ENCODE peak calls at places on chromosomes 3 and 15, in six cellular contexts. J, S, V, X, A and R are unnamed samples.

GRCh38 chr3:38022301-38022700 is 7.1 kb downstream of the PLCD1 start:
- DNase-seq in J (no peak), X (no peak), S (no peak), V (no peak), A (peak), R (no peak)

GRCh38 chr15:94335616-94336015 is 104.3 kb downstream of the MCTP2 start:
- DNase-seq in J (no peak), X (no peak), A (no peak), V (no peak), S (no peak), R (peak)

GRCh38 chr3:98741121-98741716 is 21.9 kb upstream of the ST3GAL6 start:
- DNase-seq in S (peak), J (no peak), X (peak), V (peak), A (no peak), R (peak)

GRCh38 chr3:46909535-46910161 is 32.1 kb downstream of the PTH1R start:
- DNase-seq in A (peak), V (peak), S (peak), X (peak), J (peak), R (peak)

GRCh38 chr15:101276501-101277037 is 716 bp downstream of the SELENOS start:
- DNase-seq in J (no peak), A (no peak), V (peak), S (no peak), X (peak), R (peak)

GRCh38 chr3:194003128-194004057 is 132.6 kb upstream of the HES1 start:
- DNase-seq in S (peak), J (peak), X (peak), A (peak), V (peak), R (peak)

GRCh38 chr3:152825566-152825965 is 9.4 kb upstream of the P2RY1 start:
- DNase-seq in S (no peak), A (no peak), J (no peak), X (no peak), V (no peak), R (no peak)

GRCh38 chr15:88440021-88440420 is 27.2 kb downstream of the MRPL46 start:
- DNase-seq in A (no peak), V (peak), X (peak), S (no peak), J (no peak), R (peak)

GRCh38 chr3:7787871-7788828 is 713.5 kb upstream of the LMCD1 start:
- DNase-seq in X (no peak), A (no peak), J (no peak), S (no peak), V (peak), R (no peak)

GRCh38 chr3:15291589-15292541 is 40.5 kb downstream of the SH3BP5 start:
- DNase-seq in V (no peak), J (no peak), S (no peak), A (no peak), X (peak), R (no peak)

DNA sequence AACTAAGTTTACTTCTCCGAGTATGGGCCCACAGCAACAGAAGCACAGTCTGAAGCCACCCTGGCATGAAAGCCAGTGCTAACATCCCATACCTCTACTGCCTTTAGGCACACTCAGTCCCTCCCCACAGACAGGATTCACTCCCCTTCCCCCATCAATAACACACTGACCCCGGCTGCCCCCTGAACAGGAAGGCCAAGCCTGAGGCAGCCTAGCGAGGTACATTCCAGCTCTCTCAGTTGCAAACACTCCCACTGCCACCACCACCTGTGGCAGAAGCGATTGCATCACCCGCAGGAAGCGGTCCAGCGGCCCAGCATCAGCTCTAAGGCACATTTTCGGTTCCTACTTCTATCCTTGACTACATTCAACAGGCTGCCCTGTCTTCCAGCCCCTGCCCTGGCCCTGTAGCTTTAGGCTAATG is 7.0 kb upstream of the BMF start:
- DNase-seq in S (peak), V (peak), X (no peak), A (peak), J (no peak), R (no peak)
- H2AK5ac ChIP-seq in S (no peak), V (no peak), X (no peak), A (no peak), J (peak), R (no peak)

GRCh38 chr15:66906660-66907059 is 158.7 kb upstream of the SMAD3 start:
- DNase-seq in A (peak), J (no peak), S (no peak), X (no peak), V (no peak), R (no peak)
- H2AK5ac ChIP-seq in A (no peak), J (no peak), S (no peak), X (no peak), V (no peak), R (no peak)

DNA sequence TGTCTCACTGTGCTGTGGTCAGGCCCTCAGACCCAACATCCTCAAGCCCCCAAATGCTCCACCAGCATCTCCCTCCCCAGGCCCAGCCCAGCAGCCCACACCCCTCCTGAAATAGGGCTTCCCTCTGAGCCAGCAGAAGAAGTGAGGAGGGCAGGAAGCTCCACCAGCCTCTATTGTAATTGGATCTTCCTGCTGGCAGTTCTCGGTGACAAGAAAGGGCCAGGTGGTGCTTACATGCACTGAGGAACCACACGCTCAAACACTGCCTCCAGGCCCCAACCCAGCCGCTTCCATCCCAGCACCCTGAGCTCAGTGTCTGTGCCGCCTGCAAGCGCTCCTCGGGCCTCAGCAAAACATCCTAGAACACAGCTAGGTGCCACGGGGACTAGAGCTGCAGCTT is 96.7 kb downstream of the ATP10A start:
- DNase-seq in S (no peak), V (no peak), J (no peak), A (no peak), X (no peak), R (no peak)
- H2AK5ac ChIP-seq in S (no peak), V (no peak), J (no peak), A (no peak), X (no peak), R (no peak)

DNA sequence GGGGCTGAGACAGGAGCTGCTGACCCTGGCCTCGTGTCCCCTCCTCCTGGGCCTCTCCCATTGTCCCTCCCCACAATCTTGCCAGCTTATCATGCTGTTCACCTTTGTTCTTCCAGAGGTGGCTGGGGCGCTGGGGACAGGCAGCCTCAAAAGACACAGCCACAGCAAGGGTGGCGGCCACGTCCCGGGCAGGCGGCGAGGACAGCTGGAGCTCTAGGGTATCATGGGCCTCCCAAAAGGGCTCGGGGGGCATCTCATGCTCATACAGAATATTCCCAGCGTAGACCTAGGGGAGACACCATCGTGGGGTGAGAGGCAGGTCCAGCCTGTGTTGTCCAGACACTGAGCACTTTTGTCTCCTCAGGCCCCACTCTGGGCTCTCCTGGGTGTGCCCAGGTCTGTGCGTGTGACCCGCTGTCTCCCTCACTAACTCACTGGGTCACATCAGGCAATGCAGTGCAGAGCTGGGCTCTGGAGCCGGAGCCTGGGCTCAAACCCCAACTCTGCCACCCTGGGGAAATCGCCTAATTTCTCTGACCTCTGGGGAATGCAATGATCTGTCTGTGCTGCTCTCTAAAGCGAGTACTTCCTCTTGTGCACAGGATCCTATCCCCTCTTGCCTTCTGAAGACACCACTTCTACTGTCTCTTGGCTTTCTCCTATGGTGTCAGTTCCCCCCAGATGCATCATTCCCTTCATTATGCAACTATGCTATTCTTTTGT is 30.1 kb downstream of the SNX33 start:
- DNase-seq in X (no peak), A (no peak), J (no peak), V (no peak), S (no peak), R (no peak)
- H2AK5ac ChIP-seq in X (no peak), A (no peak), J (no peak), V (no peak), S (no peak), R (no peak)

GRCh38 chr3:71908001-71908400 is 123.1 kb upstream of the PROK2 start:
- DNase-seq in X (no peak), S (no peak), A (no peak), V (no peak), J (no peak), R (no peak)
- H2AK5ac ChIP-seq in X (no peak), S (no peak), A (no peak), V (no peak), J (no peak), R (no peak)